ENCODE peak calls at places on chromosomes 6 and 20, in nine cellular contexts. T, W, Y, E, R, J, Z, L and I are unnamed samples.

GRCh38 chr6:159168536-159169192 is 536 bp upstream of the FNDC1 start:
- DNase-seq in T (peak), W (peak), Y (no peak), E (peak), R (no peak), J (peak), Z (no peak), L (peak), I (peak)

GRCh38 chr6:167410510-167410909 is 85.6 kb downstream of the TTLL2 start:
- DNase-seq in T (no peak), W (no peak), Y (no peak), E (no peak), R (no peak), J (no peak), Z (no peak), L (no peak), I (no peak)

GRCh38 chr20:48051810-48052491 is 266.7 kb upstream of the SULF2 start:
- DNase-seq in T (no peak), W (no peak), Y (peak), E (peak), R (no peak), J (peak), Z (peak), L (no peak), I (no peak)

GRCh38 chr6:143950874-143951273 is 57.2 kb downstream of the PLAGL1 start:
- DNase-seq in T (no peak), W (no peak), Y (no peak), E (no peak), R (peak), J (no peak), Z (no peak), L (no peak), I (no peak)

GRCh38 chr20:43971233-43971632 is 56.6 kb downstream of the TOX2 start:
- DNase-seq in T (no peak), W (no peak), Y (no peak), E (no peak), R (no peak), J (no peak), Z (no peak), L (no peak), I (no peak)

GRCh38 chr6:20740727-20741126 is 206.5 kb downstream of the CDKAL1 start:
- DNase-seq in T (no peak), W (no peak), Y (no peak), E (no peak), R (no peak), J (no peak), Z (no peak), L (no peak), I (no peak)

GRCh38 chr6:47057830-47058540 is 15.9 kb upstream of the ADGRF1 start:
- DNase-seq in T (no peak), W (no peak), Y (no peak), E (peak), R (no peak), J (no peak), Z (peak), L (no peak), I (no peak)

GRCh38 chr6:25777031-25777430 is 22.5 kb downstream of the SLC17A4 start:
- DNase-seq in T (no peak), W (peak), Y (no peak), E (no peak), R (no peak), J (no peak), Z (no peak), L (no peak), I (no peak)

GRCh38 chr6:15505463-15505918 is 157.3 kb downstream of the DTNBP1 start:
- DNase-seq in T (no peak), W (no peak), Y (no peak), E (no peak), R (no peak), J (no peak), Z (no peak), L (no peak), I (no peak)

GRCh38 chr6:100876251-100876650 is 4.9 kb downstream of the ASCC3 start:
- DNase-seq in T (no peak), W (peak), Y (no peak), E (no peak), R (peak), J (no peak), Z (no peak), L (no peak), I (no peak)

GRCh38 chr6:82364087-82365010 is 732 bp downstream of the TPBG start:
- DNase-seq in T (peak), W (peak), Y (no peak), E (peak), R (peak), J (peak), Z (peak), L (no peak), I (peak)

GRCh38 chr6:31474871-31475286 is 23.1 kb upstream of the MICB start:
- DNase-seq in T (no peak), W (no peak), Y (no peak), E (no peak), R (no peak), J (no peak), Z (no peak), L (no peak), I (peak)

GRCh38 chr6:47132724-47133123 is 90.6 kb upstream of the ADGRF1 start:
- DNase-seq in T (no peak), W (peak), Y (no peak), E (no peak), R (peak), J (no peak), Z (no peak), L (no peak), I (no peak)

GRCh38 chr6:53199156-53199555 is 50.5 kb upstream of the GCM1 start:
- DNase-seq in T (no peak), W (no peak), Y (no peak), E (no peak), R (no peak), J (no peak), Z (no peak), L (no peak), I (no peak)

GRCh38 chr20:44651507-44652373 is at the start of gene ADA:
- DNase-seq in T (peak), W (peak), Y (no peak), E (peak), R (peak), J (no peak), Z (peak), L (peak), I (peak)

GRCh38 chr20:31788578-31788977 is 30.6 kb upstream of the MYLK2 start:
- DNase-seq in T (no peak), W (peak), Y (no peak), E (no peak), R (no peak), J (no peak), Z (peak), L (no peak), I (no peak)

GRCh38 chr6:37535701-37536461 is 36.2 kb upstream of the CCDC167 start:
- DNase-seq in T (no peak), W (peak), Y (no peak), E (no peak), R (no peak), J (no peak), Z (no peak), L (no peak), I (no peak)

GRCh38 chr20:53657289-53657678 is 63.6 kb upstream of the ZNF217 start:
- DNase-seq in T (no peak), W (no peak), Y (no peak), E (no peak), R (no peak), J (no peak), Z (no peak), L (no peak), I (no peak)

GRCh38 chr20:45945678-45946148 is 11.2 kb downstream of the PCIF1 start:
- DNase-seq in T (no peak), W (peak), Y (no peak), E (no peak), R (no peak), J (no peak), Z (peak), L (no peak), I (no peak)

GRCh38 chr6:90663873-90664272 is 77.0 kb upstream of the MAP3K7 start:
- DNase-seq in T (no peak), W (peak), Y (no peak), E (no peak), R (no peak), J (no peak), Z (no peak), L (no peak), I (no peak)

GRCh38 chr6:80151641-80152040 is 45.2 kb downstream of the BCKDHB start:
- DNase-seq in T (no peak), W (no peak), Y (no peak), E (no peak), R (no peak), J (no peak), Z (no peak), L (no peak), I (no peak)

GRCh38 chr20:11850901-11851300 is 66.8 kb upstream of the BTBD3 start:
- DNase-seq in T (no peak), W (no peak), Y (no peak), E (no peak), R (no peak), J (peak), Z (peak), L (no peak), I (no peak)

GRCh38 chr6:137240168-137240567 is 21.0 kb upstream of the IFNGR1 start:
- DNase-seq in T (no peak), W (no peak), Y (peak), E (peak), R (no peak), J (peak), Z (peak), L (no peak), I (no peak)

GRCh38 chr6:151101811-151102694 is 137.7 kb upstream of the AKAP12 start:
- DNase-seq in T (no peak), W (no peak), Y (no peak), E (no peak), R (no peak), J (no peak), Z (no peak), L (no peak), I (no peak)

GRCh38 chr20:4555188-4555893 is 166.4 kb upstream of the PRND start:
- DNase-seq in T (no peak), W (no peak), Y (no peak), E (peak), R (peak), J (peak), Z (peak), L (no peak), I (peak)

GRCh38 chr6:34288581-34288980 is 39.8 kb upstream of the SMIM29 start:
- DNase-seq in T (no peak), W (no peak), Y (no peak), E (no peak), R (no peak), J (no peak), Z (no peak), L (no peak), I (no peak)

GRCh38 chr6:33578164-33578563 is 1.9 kb downstream of the BAK1 start:
- DNase-seq in T (no peak), W (no peak), Y (no peak), E (no peak), R (no peak), J (no peak), Z (no peak), L (no peak), I (no peak)

GRCh38 chr20:50467618-50468373 is 42.4 kb upstream of the PTPN1 start:
- DNase-seq in T (peak), W (peak), Y (no peak), E (peak), R (no peak), J (peak), Z (peak), L (no peak), I (peak)

GRCh38 chr20:34643919-34644318 is 33.0 kb downstream of the PIGU start:
- DNase-seq in T (no peak), W (no peak), Y (peak), E (peak), R (no peak), J (peak), Z (no peak), L (no peak), I (no peak)

GRCh38 chr6:139230421-139230840 is 61.4 kb downstream of the TXLNB start:
- DNase-seq in T (no peak), W (peak), Y (no peak), E (peak), R (no peak), J (peak), Z (no peak), L (no peak), I (no peak)

GRCh38 chr6:4693158-4693557 is 83.0 kb upstream of the CDYL start:
- DNase-seq in T (no peak), W (no peak), Y (no peak), E (no peak), R (no peak), J (peak), Z (no peak), L (no peak), I (no peak)

GRCh38 chr6:4692664-4693063 is 83.5 kb upstream of the CDYL start:
- DNase-seq in T (no peak), W (no peak), Y (no peak), E (no peak), R (no peak), J (no peak), Z (no peak), L (no peak), I (no peak)

GRCh38 chr6:4687656-4687988 is 88.6 kb upstream of the CDYL start:
- DNase-seq in T (no peak), W (no peak), Y (no peak), E (no peak), R (no peak), J (no peak), Z (no peak), L (no peak), I (no peak)

GRCh38 chr6:4693566-4693965 is 82.6 kb upstream of the CDYL start:
- DNase-seq in T (no peak), W (no peak), Y (no peak), E (no peak), R (no peak), J (no peak), Z (no peak), L (no peak), I (no peak)

GRCh38 chr6:4687989-4688947 is 87.9 kb upstream of the CDYL start:
- DNase-seq in T (no peak), W (no peak), Y (peak), E (peak), R (no peak), J (peak), Z (peak), L (no peak), I (no peak)
- H3K4me3 ChIP-seq in T (no peak), W (no peak), Y (peak), E (peak), R (no peak), J (peak), Z (peak), L (no peak), I (no peak)

GRCh38 chr20:51563597-51564332 is 21.2 kb upstream of the NFATC2 start:
- DNase-seq in T (peak), W (peak), Y (peak), E (peak), R (peak), J (peak), Z (peak), L (no peak), I (no peak)

GRCh38 chr20:51565298-51565697 is 22.8 kb upstream of the NFATC2 start:
- DNase-seq in T (no peak), W (no peak), Y (no peak), E (no peak), R (no peak), J (no peak), Z (no peak), L (no peak), I (no peak)

GRCh38 chr20:51562027-51562333 is 19.5 kb upstream of the NFATC2 start:
- DNase-seq in T (peak), W (no peak), Y (no peak), E (no peak), R (no peak), J (peak), Z (no peak), L (peak), I (no peak)

GRCh38 chr20:51562334-51563140 is 20.0 kb upstream of the NFATC2 start:
- DNase-seq in T (peak), W (peak), Y (peak), E (peak), R (peak), J (peak), Z (peak), L (peak), I (no peak)

DNA sequence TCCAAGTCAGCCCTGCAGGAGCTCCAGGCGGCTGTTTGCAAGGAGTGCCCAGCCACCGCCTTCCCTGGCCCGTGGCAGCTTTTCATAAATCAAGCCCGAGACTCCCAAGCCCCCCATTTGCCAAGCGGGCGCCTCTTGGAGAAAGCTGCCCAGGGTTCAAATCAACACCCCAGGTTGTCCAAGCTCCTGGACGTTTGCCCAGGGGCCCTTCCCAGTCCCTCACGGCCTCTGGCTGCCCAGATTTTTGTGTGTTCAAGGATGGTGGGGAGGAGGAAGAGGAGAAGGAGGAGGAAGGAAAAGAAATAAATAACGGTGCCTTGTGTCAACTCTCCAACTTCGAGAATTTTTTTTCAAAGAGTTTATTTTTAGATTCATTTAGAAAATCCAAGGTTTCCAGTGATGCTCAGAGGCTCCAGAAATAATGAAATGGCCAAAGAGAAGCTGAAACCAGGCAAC is 20.6 kb upstream of the NFATC2 start:
- DNase-seq in T (no peak), W (no peak), Y (no peak), E (no peak), R (no peak), J (no peak), Z (no peak), L (no peak), I (no peak)
- H3K4me3 ChIP-seq in T (no peak), W (no peak), Y (peak), E (peak), R (no peak), J (peak), Z (peak), L (no peak), I (no peak)

GRCh38 chr6:115612216-115612615 is 448.5 kb downstream of the FRK start:
- DNase-seq in T (no peak), W (no peak), Y (no peak), E (no peak), R (no peak), J (peak), Z (no peak), L (no peak), I (no peak)
- H3K4me3 ChIP-seq in T (no peak), W (no peak), Y (no peak), E (no peak), R (no peak), J (no peak), Z (no peak), L (no peak), I (no peak)

GRCh38 chr20:38729767-38730166 is 5.5 kb downstream of the SLC32A1 start:
- DNase-seq in T (no peak), W (peak), Y (no peak), E (no peak), R (no peak), J (no peak), Z (no peak), L (no peak), I (no peak)
- H3K4me3 ChIP-seq in T (no peak), W (no peak), Y (no peak), E (no peak), R (no peak), J (no peak), Z (no peak), L (no peak), I (no peak)